ENCODE peak calls at places on chromosomes 1 and 21, in eight cellular contexts. X, B, W, H, Y, P, L and J are unnamed samples.

GRCh38 chr1:40532844-40533424 is 1.5 kb downstream of the ZNF684 start:
- DNase-seq in H (peak; percentile 49), B (no peak), L (peak; percentile 73), X (no peak), Y (peak; percentile 55), W (no peak), P (no peak), J (no peak)

GRCh38 chr1:18293291-18293690 is 185.7 kb downstream of the IGSF21 start:
- DNase-seq in H (no peak), P (no peak), W (no peak), X (no peak), L (no peak), Y (no peak), B (no peak), J (no peak)

GRCh38 chr1:163361123-163361934 is 39.6 kb downstream of the NUF2 start:
- DNase-seq in L (peak; percentile 22), X (no peak), B (no peak), W (no peak), P (no peak), Y (no peak), H (no peak), J (no peak)

GRCh38 chr1:244181867-244182266 is 130.8 kb downstream of the ZBTB18 start:
- DNase-seq in X (no peak), L (no peak), W (no peak), Y (no peak), P (no peak), B (no peak), H (no peak), J (no peak)

GRCh38 chr1:179953974-179954493 is 576 bp upstream of the CEP350 start:
- DNase-seq in L (peak; percentile 65), X (no peak), P (no peak), H (no peak), B (peak; percentile 25), W (no peak), Y (peak; percentile 51), J (peak; percentile 39)

GRCh38 chr1:76867342-76868130 is at the start of gene ST6GALNAC5:
- DNase-seq in Y (peak; percentile 9), L (peak; percentile 8), H (peak; percentile 16), P (peak; percentile 48), X (no peak), W (no peak), B (no peak), J (no peak)

GRCh38 chr1:56803561-56804156 is 15.5 kb downstream of the FYB2 start:
- DNase-seq in P (no peak), W (no peak), Y (peak; percentile 10), B (peak; percentile 10), X (peak; percentile 53), L (peak; percentile 24), H (no peak), J (no peak)

GRCh38 chr1:26290416-26291261 is 10.8 kb downstream of the SH3BGRL3 start:
- DNase-seq in Y (no peak), P (peak; percentile 70), L (no peak), X (no peak), H (no peak), W (no peak), B (no peak), J (no peak)

GRCh38 chr1:158200509-158200908 is 19.8 kb downstream of the CD1D start:
- DNase-seq in P (no peak), B (no peak), W (no peak), H (no peak), L (no peak), Y (no peak), X (no peak), J (no peak)

GRCh38 chr1:26786437-26787380 is 1.0 kb upstream of the PIGV start:
- DNase-seq in X (peak; percentile 66), P (peak; percentile 81), Y (peak; percentile 86), H (peak; percentile 89), W (peak; percentile 90), L (peak; percentile 86), B (no peak), J (no peak)

GRCh38 chr21:45745256-45745655 is 101.7 kb downstream of the PCBP3 start:
- DNase-seq in W (no peak), P (no peak), Y (no peak), L (no peak), X (no peak), H (no peak), B (no peak), J (no peak)

GRCh38 chr1:44154049-44154448 is 12.6 kb upstream of the KLF18 start:
- DNase-seq in X (no peak), B (no peak), L (no peak), P (no peak), H (no peak), Y (no peak), W (no peak), J (no peak)

GRCh38 chr1:151711044-151711800 is 5.4 kb downstream of the CELF3 start:
- DNase-seq in Y (no peak), P (no peak), B (no peak), H (no peak), X (no peak), L (no peak), W (no peak), J (no peak)

GRCh38 chr1:86906419-86906818 is 7.5 kb downstream of the SELENOF start:
- DNase-seq in L (peak; percentile 42), B (no peak), P (no peak), W (no peak), X (no peak), Y (no peak), H (peak; percentile 10), J (no peak)

GRCh38 chr1:221782461-221782860 is 40.6 kb upstream of the DUSP10 start:
- DNase-seq in W (no peak), H (peak; percentile 31), Y (no peak), X (no peak), B (no peak), L (no peak), P (no peak), J (no peak)

GRCh38 chr1:174799136-174799479 is 200.6 kb upstream of the CACYBP start:
- DNase-seq in L (no peak), H (no peak), P (no peak), Y (no peak), X (no peak), W (no peak), B (no peak), J (no peak)

GRCh38 chr1:74714429-74715362 is 18.2 kb downstream of the CRYZ start:
- DNase-seq in W (no peak), B (no peak), P (no peak), X (no peak), H (no peak), L (no peak), Y (peak; percentile 35), J (no peak)

GRCh38 chr1:60621524-60621923 is 460.8 kb upstream of the NFIA start:
- DNase-seq in Y (no peak), L (peak; percentile 73), H (peak; percentile 64), B (no peak), P (no peak), W (no peak), X (no peak), J (no peak)

GRCh38 chr1:209207701-209208286 is 375.7 kb upstream of the CAMK1G start:
- DNase-seq in B (peak; percentile 25), L (peak; percentile 68), W (no peak), P (peak; percentile 69), Y (peak; percentile 45), H (peak; percentile 70), X (peak; percentile 73), J (no peak)
- TF ChIP-seq CTCF in B (peak; percentile 75), L (peak; percentile 80), W (peak; percentile 46), P (peak; percentile 50), Y (peak; percentile 65), H (peak; percentile 89), X (peak; percentile 34), J (peak; percentile 74)

DNA sequence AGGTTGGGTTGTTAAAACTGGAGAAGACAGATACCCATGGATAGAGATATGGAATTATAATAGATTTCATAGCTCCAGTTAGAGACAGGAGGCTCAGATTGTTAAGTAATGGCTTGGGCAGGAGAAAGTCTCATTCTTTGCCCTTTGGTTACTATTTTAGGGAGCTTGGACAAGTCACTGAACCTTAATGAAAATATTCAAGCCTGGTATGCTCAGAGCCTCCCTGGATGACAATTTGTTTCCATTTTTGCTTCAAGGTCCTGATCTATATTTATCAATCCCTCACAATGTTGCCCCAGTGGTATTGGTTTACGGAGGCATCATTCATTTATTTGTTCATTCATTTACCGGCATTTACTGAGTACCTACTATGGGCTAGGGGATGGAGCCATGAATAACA is 37.5 kb downstream of the RCSD1 start:
- DNase-seq in L (no peak), X (no peak), P (no peak), W (no peak), H (no peak), Y (no peak), B (no peak), J (no peak)
- H3K4me3 ChIP-seq in L (no peak overlapping the region), X (no peak overlapping the region), P (no peak overlapping the region), W (no peak overlapping the region), H (no peak overlapping the region), Y (no peak overlapping the region), B (no peak overlapping the region), J (no peak overlapping the region)

GRCh38 chr1:234123867-234124266 is 219.4 kb downstream of the SLC35F3 start:
- DNase-seq in L (peak; percentile 7), P (no peak), H (no peak), B (no peak), X (no peak), Y (peak; percentile 20), W (no peak), J (peak; percentile 64)

GRCh38 chr1:234118911-234119310 is 214.4 kb downstream of the SLC35F3 start:
- DNase-seq in H (no peak), L (no peak), Y (no peak), X (no peak), W (no peak), P (no peak), B (no peak), J (no peak)

GRCh38 chr1:234125714-234126113 is 221.2 kb downstream of the SLC35F3 start:
- DNase-seq in H (no peak), B (no peak), P (no peak), W (no peak), Y (no peak), X (no peak), L (no peak), J (no peak)

GRCh38 chr1:234125283-234125682 is 220.8 kb downstream of the SLC35F3 start:
- DNase-seq in Y (peak; percentile 44), X (no peak), H (peak; percentile 22), B (no peak), L (no peak), W (no peak), P (no peak), J (no peak)

DNA sequence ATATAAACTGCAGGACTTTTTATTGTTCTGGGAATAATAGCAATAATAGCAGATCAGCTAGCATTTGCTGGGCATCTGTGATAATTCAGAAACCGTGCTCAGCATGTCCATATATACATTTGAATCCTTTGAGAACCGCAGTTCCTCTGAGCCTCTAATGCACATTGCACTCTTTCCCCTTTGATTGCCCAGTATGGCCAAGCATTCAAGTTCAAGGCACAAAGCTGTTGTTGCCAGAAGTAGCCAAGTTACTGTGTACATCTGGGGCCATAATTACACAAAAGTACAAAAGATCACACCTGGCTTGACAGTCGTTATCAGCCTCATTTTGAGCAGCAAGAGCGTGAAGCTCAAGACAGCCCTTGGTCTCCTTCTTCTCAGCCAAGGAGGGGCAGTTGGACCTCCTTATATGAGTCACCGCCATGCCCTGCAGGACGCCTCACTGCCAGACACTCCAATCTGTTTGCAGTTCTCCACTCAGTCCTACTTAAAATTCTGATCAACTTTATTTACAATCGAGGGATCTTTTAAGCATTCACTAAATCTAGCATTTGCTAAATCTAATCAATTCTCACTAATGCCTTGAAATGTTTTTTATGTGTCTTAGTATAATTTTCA is 216.0 kb downstream of the SLC35F3 start:
- DNase-seq in W (no peak), X (no peak), P (no peak), Y (no peak), B (no peak), H (no peak), L (no peak), J (no peak)
- TF ChIP-seq CTCF in W (no peak), X (no peak), P (no peak), Y (no peak), B (no peak), H (no peak), L (no peak), J (no peak)

GRCh38 chr1:9164919-9165318 is 36.0 kb upstream of the GPR157 start:
- DNase-seq in B (no peak), Y (no peak), L (no peak), P (no peak), W (no peak), H (no peak), X (no peak), J (no peak)
- H3K4me3 ChIP-seq in B (no peak overlapping the region), Y (no peak overlapping the region), L (no peak overlapping the region), P (no peak overlapping the region), W (no peak overlapping the region), H (no peak overlapping the region), X (no peak overlapping the region), J (no peak overlapping the region)